ENCODE peak calls at places on chromosomes 12 and 14, in six cellular contexts. One of them, this sample, is unnamed. For H3K4me1, the result is how much of the 10 kb centered on the place peaks cover.

GRCh38 chr12:63093711-63094110 is 57.3 kb downstream of the AVPR1A start:
- DNase-seq in K562: no peak
- DNase-seq in HepG2: no peak
- DNase-seq in GM12878: no peak
- DNase-seq in H1: no peak
- DNase-seq in HCT116: no peak
- DNase-seq in this sample: no peak

GRCh38 chr12:95790912-95791849 is 617 bp upstream of the NTN4 start:
- DNase-seq in GM12878: no peak
- DNase-seq in K562: no peak
- DNase-seq in HCT116: no peak
- DNase-seq in H1: no peak
- DNase-seq in HepG2: no peak
- DNase-seq in this sample: no peak

GRCh38 chr12:130214686-130215370 is 52.6 kb downstream of the FZD10 start:
- DNase-seq in HepG2: no peak
- DNase-seq in HCT116: no peak
- DNase-seq in H1: no peak
- DNase-seq in GM12878: no peak
- DNase-seq in K562: no peak
- DNase-seq in this sample: no peak

GRCh38 chr14:103456167-103456835 is 66.3 kb downstream of the CKB start:
- DNase-seq in GM12878: no peak
- DNase-seq in HCT116: no peak
- DNase-seq in K562: no peak
- DNase-seq in HepG2: no peak
- DNase-seq in H1: no peak
- DNase-seq in this sample: no peak

GRCh38 chr12:121453629-121454028 is 53.7 kb downstream of the RNF34 start:
- DNase-seq in HepG2: no peak
- DNase-seq in GM12878: no peak
- DNase-seq in HCT116: no peak
- DNase-seq in H1: no peak
- DNase-seq in K562: no peak
- DNase-seq in this sample: no peak

GRCh38 chr12:103748002-103748401 is 93.0 kb downstream of the NT5DC3 start:
- DNase-seq in HepG2: no peak
- DNase-seq in GM12878: no peak
- DNase-seq in K562: no peak
- DNase-seq in HCT116: no peak
- DNase-seq in H1: no peak
- DNase-seq in this sample: no peak

GRCh38 chr12:87816186-87816585 is 213.0 kb downstream of the C12orf50 start:
- DNase-seq in HCT116: no peak
- DNase-seq in H1: no peak
- DNase-seq in GM12878: no peak
- DNase-seq in HepG2: no peak
- DNase-seq in K562: no peak
- DNase-seq in this sample: no peak

GRCh38 chr14:82251434-82251833 is 717.8 kb upstream of the SEL1L start:
- DNase-seq in GM12878: no peak
- DNase-seq in H1: no peak
- DNase-seq in K562: no peak
- DNase-seq in HepG2: no peak
- DNase-seq in HCT116: no peak
- DNase-seq in this sample: no peak

GRCh38 chr12:122142857-122143256 is 31.2 kb downstream of the IL31 start:
- DNase-seq in HepG2: no peak
- DNase-seq in K562: no peak
- DNase-seq in GM12878: no peak
- DNase-seq in H1: no peak
- DNase-seq in HCT116: no peak
- DNase-seq in this sample: no peak

GRCh38 chr12:132475304-132476037 is 14.5 kb upstream of the FBRSL1 start:
- DNase-seq in K562: peak
- DNase-seq in H1: no peak
- DNase-seq in GM12878: no peak
- DNase-seq in HCT116: no peak
- DNase-seq in HepG2: no peak
- DNase-seq in this sample: no peak

GRCh38 chr14:54676822-54677708 is 110.1 kb downstream of the SAMD4A start:
- DNase-seq in HepG2: no peak
- DNase-seq in K562: no peak
- DNase-seq in H1: peak
- DNase-seq in HCT116: peak
- DNase-seq in GM12878: no peak
- DNase-seq in this sample: peak

GRCh38 chr12:131860472-131861260 is 32.5 kb downstream of the MMP17 start:
- DNase-seq in HepG2: peak
- DNase-seq in K562: peak
- DNase-seq in GM12878: no peak
- DNase-seq in HCT116: peak
- DNase-seq in H1: no peak
- DNase-seq in this sample: peak

GRCh38 chr14:61401461-61401860 is 80.1 kb downstream of the PRKCH start:
- DNase-seq in K562: no peak
- DNase-seq in HCT116: no peak
- DNase-seq in HepG2: no peak
- DNase-seq in GM12878: no peak
- DNase-seq in H1: no peak
- DNase-seq in this sample: no peak

GRCh38 chr12:124487065-124487833 is 80.2 kb downstream of the NCOR2 start:
- DNase-seq in K562: peak
- DNase-seq in H1: no peak
- DNase-seq in HCT116: no peak
- DNase-seq in GM12878: no peak
- DNase-seq in HepG2: no peak
- DNase-seq in this sample: no peak

GRCh38 chr14:94768521-94769412 is 1.1 kb downstream of the GSC start:
- DNase-seq in H1: no peak
- DNase-seq in GM12878: no peak
- DNase-seq in K562: no peak
- DNase-seq in HepG2: no peak
- DNase-seq in HCT116: no peak
- DNase-seq in this sample: no peak
- H3K4me3 ChIP-seq in H1: peak
- H3K4me3 ChIP-seq in GM12878: no peak
- H3K4me3 ChIP-seq in K562: no peak
- H3K4me3 ChIP-seq in HepG2: no peak
- H3K4me3 ChIP-seq in HCT116: no peak
- H3K4me3 ChIP-seq in this sample: peak

DNA sequence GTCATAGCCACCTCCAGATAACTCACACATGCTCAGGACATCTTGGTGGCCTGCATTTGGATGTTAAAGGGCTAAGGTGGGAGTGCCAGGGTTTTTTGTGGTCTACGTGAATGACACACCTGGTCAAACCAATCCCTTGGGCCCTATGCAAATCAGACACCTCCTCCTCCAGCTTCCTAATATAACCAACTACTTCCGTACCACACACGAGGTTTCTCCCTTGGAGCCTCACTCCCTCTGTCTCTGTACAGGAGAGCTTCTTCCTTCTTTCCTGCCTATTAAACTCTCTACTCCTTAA is 19.6 kb downstream of the APOBEC1 start:
- DNase-seq in H1: no peak
- DNase-seq in HCT116: no peak
- DNase-seq in K562: no peak
- DNase-seq in HepG2: no peak
- DNase-seq in GM12878: no peak
- DNase-seq in this sample: no peak
- H3K4me1 ChIP-seq in H1: under half
- H3K4me1 ChIP-seq in HCT116: under half
- H3K4me1 ChIP-seq in K562: under half
- H3K4me1 ChIP-seq in HepG2: under half
- H3K4me1 ChIP-seq in GM12878: under half
- H3K4me1 ChIP-seq in this sample: under half

GRCh38 chr12:52245259-52245961 is 12.4 kb downstream of the KRT7 start:
- DNase-seq in GM12878: no peak
- DNase-seq in K562: no peak
- DNase-seq in HCT116: no peak
- DNase-seq in H1: no peak
- DNase-seq in HepG2: no peak
- DNase-seq in this sample: no peak
- TF ChIP-seq ZNF274 in GM12878: no peak
- TF ChIP-seq ZNF274 in K562: no peak
- TF ChIP-seq ZNF274 in HCT116: no peak
- TF ChIP-seq ZNF274 in H1: no peak
- TF ChIP-seq ZNF274 in HepG2: no peak
- TF ChIP-seq ZNF274 in this sample: no peak

GRCh38 chr12:53181935-53182334 is 1.2 kb upstream of the CSAD start:
- DNase-seq in GM12878: no peak
- DNase-seq in HepG2: no peak
- DNase-seq in K562: peak
- DNase-seq in HCT116: no peak
- DNase-seq in H1: no peak
- DNase-seq in this sample: no peak
- H3K4me3 ChIP-seq in GM12878: peak
- H3K4me3 ChIP-seq in HepG2: no peak
- H3K4me3 ChIP-seq in K562: peak
- H3K4me3 ChIP-seq in HCT116: peak
- H3K4me3 ChIP-seq in H1: peak
- H3K4me3 ChIP-seq in this sample: no peak

DNA sequence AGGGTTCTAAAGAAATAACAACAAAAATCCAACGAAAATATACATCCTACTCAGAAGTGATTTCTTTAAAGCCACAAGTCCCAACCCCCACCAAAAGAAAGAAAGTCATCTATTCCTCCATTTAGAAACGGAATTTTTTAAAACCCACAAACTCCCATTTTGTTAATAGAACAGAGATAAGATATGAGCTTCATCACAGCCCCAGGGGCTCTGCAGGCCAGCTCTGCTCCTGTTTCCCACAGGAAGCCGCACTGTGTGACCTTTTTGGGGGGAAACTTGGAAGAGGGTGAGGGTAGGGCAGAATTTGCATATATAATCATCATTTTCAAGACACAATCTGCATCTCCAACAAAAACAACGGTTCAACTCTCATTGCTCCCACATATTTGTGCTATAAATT is 2.8 kb downstream of the FBXL14 start:
- DNase-seq in GM12878: no peak
- DNase-seq in K562: no peak
- DNase-seq in HCT116: no peak
- DNase-seq in H1: no peak
- DNase-seq in HepG2: no peak
- DNase-seq in this sample: no peak
- H3K4me1 ChIP-seq in GM12878: under half
- H3K4me1 ChIP-seq in K562: under half
- H3K4me1 ChIP-seq in HCT116: under half
- H3K4me1 ChIP-seq in H1: under half
- H3K4me1 ChIP-seq in HepG2: half or more
- H3K4me1 ChIP-seq in this sample: under half